ENCODE peak calls at places on chromosomes 3 and 15, in ten cellular contexts. G is HepG2; A is CD8-positive, alpha-beta T cell; U is SK-N-SH; L is astrocyte of the cerebellum; Y is astrocyte; M is mammary epithelial cell; J is A549; S is BJ; K is kidney. E is an unnamed sample.

GRCh38 chr15:26891448-26891881 is 24.6 kb downstream of the GABRA5 start:
- DNase-seq in G (peak; percentile 36), A (no peak), U (peak; percentile 83), L (peak; percentile 57), Y (peak; percentile 61), M (peak; percentile 41), J (peak; percentile 48), S (no peak), K (peak; percentile 75), E (peak; percentile 50)

GRCh38 chr3:63877737-63878393 is 14.2 kb downstream of the ATXN7 start:
- DNase-seq in G (no peak), A (no peak), U (no peak), L (no peak), Y (peak; percentile 40), M (peak; percentile 43), J (no peak), S (no peak), K (no peak), E (no peak)

GRCh38 chr3:159848348-159849118 is 140.1 kb upstream of the IL12A start:
- DNase-seq in G (no peak), A (no peak), U (no peak), L (no peak), Y (no peak), M (no peak), J (no peak), S (no peak), K (no peak), E (no peak)

GRCh38 chr3:109241459-109241858 is 74.9 kb downstream of the DPPA2 start:
- DNase-seq in G (no peak), A (no peak), U (no peak), L (no peak), Y (no peak), M (no peak), J (no peak), S (no peak), K (no peak), E (no peak)

GRCh38 chr15:42650208-42651066 is 75.0 kb downstream of the STARD9 start:
- DNase-seq in G (peak; percentile 63), A (peak; percentile 56), U (peak; percentile 55), L (peak; percentile 81), Y (peak; percentile 67), M (peak; percentile 85), J (peak; percentile 39), S (peak; percentile 55), K (no peak), E (peak; percentile 75)

GRCh38 chr3:154766765-154767503 is 313.2 kb upstream of the MME start:
- DNase-seq in G (no peak), A (no peak), U (no peak), L (no peak), Y (no peak), M (no peak), J (no peak), S (no peak), K (peak; percentile 44), E (peak; percentile 53)

GRCh38 chr3:6416049-6416661 is 444.8 kb upstream of the GRM7 start:
- DNase-seq in G (no peak), A (no peak), U (no peak), L (no peak), Y (no peak), M (no peak), J (no peak), S (no peak), K (no peak), E (no peak)

GRCh38 chr3:4993276-4994143 is 14.3 kb downstream of the BHLHE40 start:
- DNase-seq in G (no peak), A (no peak), U (no peak), L (no peak), Y (no peak), M (peak; percentile 63), J (no peak), S (no peak), K (no peak), E (peak; percentile 10)

GRCh38 chr3:117217837-117218236 is 508.3 kb downstream of the TUSC7 start:
- DNase-seq in G (no peak), A (no peak), U (peak; percentile 7), L (no peak), Y (no peak), M (no peak), J (no peak), S (no peak), K (no peak), E (no peak)

GRCh38 chr3:144463916-144464315 is 492.3 kb downstream of the DIPK2A start:
- DNase-seq in G (no peak), A (no peak), U (no peak), L (no peak), Y (no peak), M (no peak), J (no peak), S (no peak), K (no peak), E (no peak)

GRCh38 chr15:72118400-72118978 is at the start of gene SENP8:
- DNase-seq in G (no peak), A (no peak), U (peak; percentile 80), L (no peak), Y (no peak), M (no peak), J (peak; percentile 87), S (no peak), K (no peak), E (no peak)

GRCh38 chr3:177361042-177361938 is 164.0 kb upstream of the TBL1XR1 start:
- DNase-seq in G (no peak), A (no peak), U (no peak), L (no peak), Y (no peak), M (no peak), J (no peak), S (no peak), K (peak; percentile 69), E (no peak)

GRCh38 chr3:99753268-99753975 is 64.2 kb upstream of the CMSS1 start:
- DNase-seq in G (peak; percentile 28), A (no peak), U (peak; percentile 39), L (peak; percentile 79), Y (peak; percentile 74), M (peak; percentile 60), J (peak; percentile 13), S (no peak), K (no peak), E (no peak)

GRCh38 chr3:141372656-141373055 is 4.4 kb downstream of the ZBTB38 start:
- DNase-seq in G (no peak), A (no peak), U (no peak), L (no peak), Y (no peak), M (no peak), J (no peak), S (no peak), K (no peak), E (no peak)

GRCh38 chr3:63693351-63693750 is 40.9 kb downstream of the SNTN start:
- DNase-seq in G (no peak), A (no peak), U (no peak), L (no peak), Y (no peak), M (no peak), J (no peak), S (no peak), K (no peak), E (no peak)

GRCh38 chr3:126284258-126284904 is 72.8 kb downstream of the KLF15 start:
- DNase-seq in G (no peak), A (no peak), U (no peak), L (no peak), Y (peak; percentile 54), M (peak; percentile 92), J (no peak), S (no peak), K (no peak), E (no peak)

GRCh38 chr3:46931631-46932441 is 44.7 kb downstream of the CCDC12 start:
- DNase-seq in G (peak; percentile 80), A (no peak), U (peak; percentile 43), L (no peak), Y (no peak), M (no peak), J (no peak), S (no peak), K (peak; percentile 88), E (peak; percentile 66)

GRCh38 chr3:193314161-193314560 is 64.4 kb downstream of the ATP13A5 start:
- DNase-seq in G (no peak), A (no peak), U (peak; percentile 2), L (no peak), Y (no peak), M (no peak), J (peak; percentile 2), S (no peak), K (no peak), E (no peak)

GRCh38 chr15:48647963-48648362 is 2.5 kb upstream of the FBN1 start:
- DNase-seq in G (no peak), A (no peak), U (peak; percentile 31), L (no peak), Y (no peak), M (no peak), J (no peak), S (no peak), K (no peak), E (no peak)

GRCh38 chr3:40672861-40673260 is 148.1 kb downstream of the ZNF621 start:
- DNase-seq in G (no peak), A (no peak), U (no peak), L (no peak), Y (no peak), M (no peak), J (no peak), S (no peak), K (no peak), E (no peak)

GRCh38 chr15:49558924-49559323 is 61.7 kb downstream of the FAM227B start:
- DNase-seq in G (no peak), A (no peak), U (no peak), L (no peak), Y (no peak), M (no peak), J (no peak), S (no peak), K (no peak), E (no peak)

GRCh38 chr15:60914360-60914759 is 314.7 kb downstream of the RORA start:
- DNase-seq in G (no peak), A (no peak), U (no peak), L (peak; percentile 40), Y (no peak), M (no peak), J (no peak), S (no peak), K (no peak), E (no peak)
- TF ChIP-seq CTCF in G (no peak), A (no peak), U (no peak), L (no peak), Y (no peak), M (no peak), J (no peak), S (no peak), K (no peak), E (no peak)

GRCh38 chr3:178714971-178715832 is 179.0 kb downstream of the KCNMB2 start:
- DNase-seq in G (no peak), A (no peak), U (no peak), L (no peak), Y (no peak), M (peak; percentile 25), J (no peak), S (no peak), K (no peak), E (no peak)
- H3K4me3 ChIP-seq in G (no peak overlapping the region), A (no peak overlapping the region), U (no peak overlapping the region), L (no peak overlapping the region), Y (no peak overlapping the region), M (no peak overlapping the region), J (no peak overlapping the region), S (no peak overlapping the region), K (no peak overlapping the region), E (no peak overlapping the region)

GRCh38 chr3:52385157-52385556 is 59.7 kb downstream of the SEMA3G start:
- DNase-seq in G (peak; percentile 42), A (no peak), U (peak; percentile 67), L (no peak), Y (peak; percentile 12), M (no peak), J (peak; percentile 64), S (no peak), K (no peak), E (no peak)
- TF ChIP-seq CTCF in G (peak; percentile 64), A (no peak), U (peak; percentile 57), L (peak; percentile 53), Y (peak; percentile 28), M (peak; percentile 54), J (peak; percentile 35), S (peak; percentile 64), K (no peak), E (no peak)

GRCh38 chr15:52180851-52181450 is 10.2 kb downstream of the GNB5 start:
- DNase-seq in G (no peak), A (no peak), U (no peak), L (no peak), Y (no peak), M (no peak), J (no peak), S (no peak), K (no peak), E (no peak)
- H3K4me3 ChIP-seq in G (peak overlapping the region; percentile 76), A (peak overlapping the region; percentile 94), U (no peak overlapping the region), L (no peak overlapping the region), Y (peak overlapping the region; percentile 76), M (no peak overlapping the region), J (no peak overlapping the region), S (no peak overlapping the region), K (peak overlapping the region; percentile 96), E (no peak overlapping the region)

E was measured in colonic mucosa.